ENCODE peak calls at places on chromosomes 11 and 22, in five cellular contexts. U is endodermal cell, N is neural progenitor cell, S is GM23248, K is kidney. G is an unnamed sample. For H3K36me3, the result is how much of the 10 kb centered on the place peaks cover.

GRCh38 chr11:69513196-69513595 is 31.7 kb downstream of the LINC01488 start:
- DNase-seq in U (no peak), N (no peak), S (no peak), K (no peak), G (no peak)

GRCh38 chr11:104476454-104476853 is 312.5 kb upstream of the PDGFD start:
- DNase-seq in U (no peak), N (no peak), S (no peak), K (no peak), G (peak)

GRCh38 chr22:20427945-20428417 is 9.6 kb downstream of the SCARF2 start:
- DNase-seq in U (no peak), N (no peak), S (no peak), K (peak), G (no peak)

GRCh38 chr11:130897262-130898182 is 18.8 kb downstream of the SNX19 start:
- DNase-seq in U (no peak), N (no peak), S (peak), K (peak), G (peak)

GRCh38 chr11:6403539-6403938 is 13.3 kb downstream of the SMPD1 start:
- DNase-seq in U (no peak), N (no peak), S (no peak), K (peak), G (no peak)

GRCh38 chr11:72100462-72100861 is 2.6 kb downstream of the LAMTOR1 start:
- DNase-seq in U (no peak), N (no peak), S (peak), K (no peak), G (no peak)

GRCh38 chr11:120710354-120711187 is 199.0 kb downstream of the GRIK4 start:
- DNase-seq in U (peak), N (peak), S (peak), K (peak), G (peak)

GRCh38 chr11:16265022-16265421 is 91.3 kb downstream of the SOX6 start:
- DNase-seq in U (no peak), N (no peak), S (no peak), K (no peak), G (no peak)

GRCh38 chr11:10592331-10592730 is 23.9 kb upstream of the LYVE1 start:
- DNase-seq in U (no peak), N (no peak), S (peak), K (no peak), G (peak)

GRCh38 chr11:126483796-126484195 is 128.3 kb downstream of the ST3GAL4 start:
- DNase-seq in U (no peak), N (peak), S (no peak), K (no peak), G (no peak)

GRCh38 chr11:13114566-13115465 is 105.7 kb downstream of the RASSF10 start:
- DNase-seq in U (peak), N (peak), S (peak), K (no peak), G (no peak)

GRCh38 chr22:23182289-23183106 is 2.2 kb downstream of the BCR start:
- DNase-seq in U (peak), N (peak), S (peak), K (no peak), G (no peak)

GRCh38 chr22:36671398-36671797 is 32.2 kb downstream of the CACNG2 start:
- DNase-seq in U (no peak), N (no peak), S (no peak), K (no peak), G (no peak)

GRCh38 chr11:107689317-107690202 is 22.3 kb downstream of the SLN start:
- DNase-seq in U (peak), N (peak), S (peak), K (no peak), G (peak)

GRCh38 chr11:77244277-77245014 is 57.0 kb downstream of the GDPD4 start:
- DNase-seq in U (no peak), N (no peak), S (peak), K (no peak), G (peak)

DNA sequence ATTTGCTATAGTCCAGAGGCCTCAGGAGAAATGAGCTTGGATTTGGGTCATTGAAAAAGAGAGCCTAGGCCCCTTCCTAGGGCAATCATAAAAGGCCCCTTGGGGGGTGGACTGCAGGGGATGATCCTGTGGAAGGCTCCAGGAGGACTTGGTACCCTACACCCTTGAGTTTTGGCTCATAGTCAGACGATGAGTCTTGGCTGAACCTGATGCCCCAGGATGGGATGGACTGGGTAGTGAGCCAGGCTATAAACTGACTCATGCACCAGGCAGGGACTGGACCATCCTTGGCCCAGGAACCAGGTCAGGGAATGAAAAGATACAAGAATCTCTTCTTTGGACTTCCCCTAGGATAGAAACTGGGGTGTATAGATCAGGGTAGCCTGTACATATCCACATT is 54.2 kb downstream of the NAV2 start:
- DNase-seq in U (no peak), N (no peak), S (peak), K (no peak), G (no peak)
- H3K27ac ChIP-seq in U (no peak), N (no peak), S (no peak), K (no peak), G (no peak)

GRCh38 chr11:62242021-62242420 is at the start of gene SCGB1D2:
- DNase-seq in U (peak), N (peak), S (no peak), K (peak), G (no peak)
- H3K9ac ChIP-seq in U (no peak), N (no peak), S (no peak), K (no peak), G (no peak)

DNA sequence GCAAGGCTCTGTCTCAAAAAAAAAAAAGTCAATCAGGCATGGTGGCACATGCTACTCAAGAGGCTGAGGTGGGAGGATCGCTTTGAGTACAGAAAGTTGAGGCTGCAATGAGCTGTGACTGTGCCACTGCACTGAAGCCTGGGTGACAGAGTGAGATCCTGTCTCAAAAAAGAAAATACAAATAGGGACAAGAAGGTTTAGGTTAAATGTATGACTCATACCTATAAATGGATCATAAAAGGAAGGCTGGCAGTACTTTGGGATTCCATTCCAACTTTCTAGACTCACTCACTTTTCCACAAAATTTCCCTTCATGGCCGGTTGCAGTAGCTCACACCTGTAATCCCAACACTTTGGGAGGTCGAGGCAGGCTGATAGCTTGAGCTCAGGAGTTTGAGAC is 25.6 kb upstream of the OSBP start:
- DNase-seq in U (no peak), N (no peak), S (peak), K (no peak), G (no peak)
- H3K36me3 ChIP-seq in U (half or more), N (under half), S (half or more), K (half or more), G (under half)

GRCh38 chr22:47102648-47103047 is 340.2 kb downstream of the TBC1D22A start:
- DNase-seq in U (peak), N (no peak), S (no peak), K (no peak), G (no peak)
- H3K27ac ChIP-seq in U (no peak), N (no peak), S (no peak), K (peak), G (no peak)

GRCh38 chr11:134950692-134951304 is 538.8 kb upstream of the B3GAT1 start:
- DNase-seq in U (no peak), N (peak), S (peak), K (no peak), G (peak)

GRCh38 chr11:134947556-134947955 is 535.5 kb upstream of the B3GAT1 start:
- DNase-seq in U (no peak), N (no peak), S (no peak), K (no peak), G (no peak)

GRCh38 chr11:134949121-134949591 is 537.1 kb upstream of the B3GAT1 start:
- DNase-seq in U (no peak), N (no peak), S (peak), K (no peak), G (peak)

GRCh38 chr11:134949716-134950115 is 537.7 kb upstream of the B3GAT1 start:
- DNase-seq in U (no peak), N (no peak), S (peak), K (no peak), G (peak)

GRCh38 chr11:134951305-134951700 is 539.3 kb upstream of the B3GAT1 start:
- DNase-seq in U (no peak), N (no peak), S (peak), K (no peak), G (peak)
- H3K9ac ChIP-seq in U (no peak), N (no peak), S (peak), K (no peak), G (no peak)

DNA sequence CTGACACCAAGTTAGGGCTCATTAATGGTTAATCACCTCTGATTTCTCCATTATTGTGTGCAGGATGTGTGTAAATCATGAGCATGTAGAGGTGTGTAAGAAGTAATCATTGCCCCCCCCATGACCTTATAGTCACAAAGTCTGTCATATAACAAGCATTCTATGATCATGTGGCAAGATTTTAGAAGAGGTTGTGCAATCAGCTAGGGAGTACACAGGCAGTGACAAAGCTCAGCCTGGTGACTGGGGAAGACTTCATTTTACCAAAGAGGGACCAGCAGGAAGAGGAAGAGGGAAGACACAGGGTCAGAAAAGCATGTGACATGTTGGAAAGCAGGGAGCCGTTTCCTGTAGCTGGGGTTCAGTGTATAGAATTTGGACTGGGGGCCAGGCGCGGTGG is 176.5 kb upstream of the LARGE1 start:
- DNase-seq in U (no peak), N (no peak), S (no peak), K (no peak), G (no peak)
- H3K36me3 ChIP-seq in U (under half), N (under half), S (under half), K (under half), G (under half)

DNA sequence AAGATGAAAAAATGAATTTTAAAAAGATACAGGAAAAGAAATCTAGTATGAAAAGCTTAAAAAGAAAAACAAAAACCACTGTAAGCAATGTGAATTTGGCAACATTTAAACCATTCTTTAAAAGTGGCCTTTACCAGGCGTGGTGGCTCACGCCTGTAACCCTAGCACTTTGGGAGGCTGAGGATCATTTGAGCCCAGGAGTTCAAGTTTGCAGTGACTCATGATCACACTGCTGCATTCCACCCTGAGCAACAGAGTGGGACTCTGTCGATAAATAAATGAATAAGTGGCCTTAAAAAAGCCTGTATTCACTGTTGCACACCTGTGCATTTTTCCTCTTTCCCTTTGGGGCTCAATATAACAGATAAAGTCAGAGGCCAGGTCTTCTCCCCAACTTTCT is 69.2 kb downstream of the RAB30 start:
- DNase-seq in U (no peak), N (no peak), S (peak), K (no peak), G (no peak)
- H3K27ac ChIP-seq in U (no peak), N (no peak), S (peak), K (no peak), G (no peak)

GRCh38 chr11:1260023-1260501 is 37.2 kb downstream of the MUC5B start:
- DNase-seq in U (peak), N (no peak), S (peak), K (peak), G (no peak)
- H3K9ac ChIP-seq in U (no peak), N (no peak), S (no peak), K (no peak), G (no peak)

GRCh38 chr11:116925050-116925449 is 87.6 kb upstream of the APOA1 start:
- DNase-seq in U (no peak), N (peak), S (no peak), K (no peak), G (no peak)
- H3K36me3 ChIP-seq in U (under half), N (under half), S (under half), K (under half), G (under half)

G was measured in fibroblast of lung.